ENCODE peak calls at places on chromosome 7, in seven cellular contexts. C, B, W, M, S, Z and T are unnamed samples.

GRCh38 chr7:47326808-47327207 is 255.1 kb downstream of the TNS3 start:
- DNase-seq in C (no peak), B (peak; percentile 55), W (peak; percentile 67), M (no peak), S (no peak), Z (no peak), T (peak; percentile 61)

GRCh38 chr7:134676743-134677142 is 30.1 kb downstream of the BPGM start:
- DNase-seq in C (no peak), B (no peak), W (no peak), M (no peak), S (no peak), Z (no peak), T (no peak)

GRCh38 chr7:76509931-76510877 is at the start of gene UPK3B:
- DNase-seq in C (no peak), B (peak; percentile 32), W (no peak), M (no peak), S (no peak), Z (no peak), T (no peak)

GRCh38 chr7:388461-388960 is 98.5 kb downstream of the FOXL3 start:
- DNase-seq in C (no peak), B (no peak), W (no peak), M (no peak), S (no peak), Z (no peak), T (peak; percentile 43)

GRCh38 chr7:92417913-92418312 is 29.4 kb upstream of the GATAD1 start:
- DNase-seq in C (no peak), B (no peak), W (no peak), M (no peak), S (no peak), Z (no peak), T (no peak)

GRCh38 chr7:22375359-22376048 is 18.6 kb upstream of the RAPGEF5 start:
- DNase-seq in C (no peak), B (no peak), W (no peak), M (no peak), S (no peak), Z (no peak), T (no peak)

GRCh38 chr7:50866343-50867047 is 83.8 kb upstream of the GRB10 start:
- DNase-seq in C (no peak), B (no peak), W (no peak), M (no peak), S (no peak), Z (no peak), T (no peak)

GRCh38 chr7:111740942-111741341 is 178.7 kb upstream of the IMMP2L start:
- DNase-seq in C (no peak), B (no peak), W (no peak), M (no peak), S (no peak), Z (no peak), T (no peak)

GRCh38 chr7:149838992-149839408 is 825 bp downstream of the ZNF862 start:
- DNase-seq in C (no peak), B (no peak), W (no peak), M (no peak), S (no peak), Z (no peak), T (no peak)

GRCh38 chr7:16268821-16269768 is 152.2 kb downstream of the CRPPA start:
- DNase-seq in C (no peak), B (peak; percentile 6), W (no peak), M (no peak), S (no peak), Z (peak; percentile 78), T (no peak)

GRCh38 chr7:94223375-94224084 is 171.2 kb upstream of the COL1A2 start:
- DNase-seq in C (no peak), B (peak; percentile 61), W (no peak), M (no peak), S (no peak), Z (no peak), T (no peak)

GRCh38 chr7:7418997-7419396 is 116.7 kb downstream of the COL28A1 start:
- DNase-seq in C (no peak), B (no peak), W (no peak), M (no peak), S (no peak), Z (no peak), T (no peak)

GRCh38 chr7:92242972-92243371 is 2.7 kb downstream of the KRIT1 start:
- DNase-seq in C (no peak), B (no peak), W (no peak), M (no peak), S (no peak), Z (no peak), T (no peak)

GRCh38 chr7:158495780-158496179 is 91.8 kb downstream of the PTPRN2 start:
- DNase-seq in C (peak; percentile 17), B (no peak), W (no peak), M (peak; percentile 39), S (no peak), Z (no peak), T (no peak)

GRCh38 chr7:132061931-132062330 is 505.5 kb upstream of the PODXL start:
- DNase-seq in C (no peak), B (no peak), W (no peak), M (no peak), S (no peak), Z (no peak), T (no peak)

GRCh38 chr7:128322040-128322643 is 21.6 kb downstream of the RBM28 start:
- DNase-seq in C (no peak), B (peak; percentile 51), W (no peak), M (no peak), S (no peak), Z (no peak), T (no peak)

GRCh38 chr7:2261611-2262010 is 19.6 kb downstream of the NUDT1 start:
- DNase-seq in C (no peak), B (no peak), W (no peak), M (peak; percentile 21), S (no peak), Z (no peak), T (no peak)

GRCh38 chr7:152076324-152076821 is 50.9 kb downstream of the GALNT11 start:
- DNase-seq in C (no peak), B (no peak), W (no peak), M (peak; percentile 22), S (no peak), Z (no peak), T (no peak)

GRCh38 chr7:24123061-24123460 is 160.9 kb upstream of the NPY start:
- DNase-seq in C (no peak), B (no peak), W (no peak), M (no peak), S (no peak), Z (no peak), T (no peak)

GRCh38 chr7:16592395-16592794 is 53.2 kb downstream of the ANKMY2 start:
- DNase-seq in C (no peak), B (no peak), W (no peak), M (no peak), S (no peak), Z (no peak), T (no peak)

GRCh38 chr7:151310578-151310977 is 31.0 kb upstream of the NUB1 start:
- DNase-seq in C (no peak), B (no peak), W (no peak), M (no peak), S (no peak), Z (no peak), T (no peak)

GRCh38 chr7:111853231-111853990 is 291.1 kb upstream of the IMMP2L start:
- DNase-seq in C (no peak), B (no peak), W (no peak), M (no peak), S (no peak), Z (no peak), T (no peak)

GRCh38 chr7:2384354-2385243 is 18.8 kb upstream of the CHST12 start:
- DNase-seq in C (no peak), B (no peak), W (no peak), M (peak; percentile 19), S (no peak), Z (no peak), T (peak; percentile 26)

GRCh38 chr7:68722044-68722443 is 876.2 kb upstream of the AUTS2 start:
- DNase-seq in C (no peak), B (no peak), W (no peak), M (no peak), S (no peak), Z (no peak), T (no peak)

GRCh38 chr7:94632338-94633024 is 23.5 kb downstream of the SGCE start:
- DNase-seq in C (no peak), B (peak; percentile 32), W (no peak), M (no peak), S (no peak), Z (peak; percentile 87), T (no peak)

GRCh38 chr7:135964254-135964653 is 12.9 kb downstream of the MTPN start:
- DNase-seq in C (no peak), B (peak; percentile 17), W (no peak), M (no peak), S (no peak), Z (no peak), T (no peak)

GRCh38 chr7:117715784-117716445 is 157.3 kb downstream of the CTTNBP2 start:
- DNase-seq in C (peak; percentile 96), B (peak; percentile 58), W (no peak), M (no peak), S (no peak), Z (peak; percentile 26), T (no peak)

GRCh38 chr7:149209518-149210269 is 14.3 kb downstream of the ZNF282 start:
- DNase-seq in C (no peak), B (peak; percentile 75), W (no peak), M (peak; percentile 97), S (peak; percentile 40), Z (no peak), T (no peak)

GRCh38 chr7:54967384-54967783 is 51.4 kb upstream of the EGFR start:
- DNase-seq in C (no peak), B (peak; percentile 64), W (no peak), M (no peak), S (no peak), Z (no peak), T (no peak)

GRCh38 chr7:87450706-87451105 is 24.8 kb downstream of the ABCB4 start:
- DNase-seq in C (no peak), B (no peak), W (no peak), M (no peak), S (no peak), Z (no peak), T (no peak)

GRCh38 chr7:158595068-158595467 is 7.4 kb upstream of the PTPRN2 start:
- DNase-seq in C (no peak), B (no peak), W (no peak), M (no peak), S (no peak), Z (no peak), T (no peak)

GRCh38 chr7:151038951-151039849 is 9.1 kb upstream of the ASIC3 start:
- DNase-seq in C (no peak), B (peak; percentile 85), W (peak; percentile 79), M (peak; percentile 91), S (no peak), Z (peak; percentile 75), T (peak; percentile 87)

GRCh38 chr7:93055543-93056107 is 62.2 kb downstream of the SAMD9 start:
- DNase-seq in C (peak; percentile 46), B (peak; percentile 46), W (no peak), M (no peak), S (no peak), Z (no peak), T (no peak)

GRCh38 chr7:232571-233455 is 40.4 kb downstream of the FAM20C start:
- DNase-seq in C (no peak), B (peak; percentile 82), W (no peak), M (no peak), S (no peak), Z (no peak), T (no peak)

GRCh38 chr7:42843209-42843800 is 68.6 kb downstream of the C7orf25 start:
- DNase-seq in C (no peak), B (peak; percentile 64), W (peak; percentile 44), M (peak; percentile 20), S (no peak), Z (peak; percentile 11), T (peak; percentile 40)

GRCh38 chr7:135207739-135208416 is 3.4 kb downstream of the WDR91 start:
- DNase-seq in C (no peak), B (no peak), W (no peak), M (no peak), S (no peak), Z (no peak), T (no peak)

GRCh38 chr7:2508327-2509231 is 11.0 kb upstream of the LFNG start:
- DNase-seq in C (peak; percentile 58), B (no peak), W (no peak), M (peak; percentile 84), S (peak; percentile 55), Z (no peak), T (peak; percentile 86)

GRCh38 chr7:16668049-16668858 is 22.3 kb downstream of the BZW2 start:
- DNase-seq in C (no peak), B (peak; percentile 78), W (peak; percentile 24), M (no peak), S (no peak), Z (peak; percentile 100), T (peak; percentile 60)